ENCODE peak calls at places on chromosomes 3 and 15, in six cellular contexts. I, G, O, Q, F and T are unnamed samples.
A peak's percentile ranks its signal among the peaks of the same experiment; 100 is the strongest.

GRCh38 chr3:127721536-127721935 is 48.8 kb downstream of the ABTB1 start:
- DNase-seq in O (no peak), F (no peak), Q (no peak), G (no peak), I (no peak), T (no peak)

GRCh38 chr15:69444686-69445085 is 7.9 kb upstream of the RPLP1 start:
- DNase-seq in Q (no peak), F (no peak), I (no peak), O (no peak), G (no peak), T (no peak)

GRCh38 chr3:51944541-51945021 is 2.4 kb downstream of the PARP3 start:
- DNase-seq in F (no peak), O (no peak), I (no peak), G (no peak), Q (no peak), T (no peak)

GRCh38 chr3:64138656-64139375 is 86.5 kb downstream of the PRICKLE2 start:
- DNase-seq in Q (no peak), I (no peak), F (no peak), O (no peak), G (no peak), T (no peak)

GRCh38 chr15:90291679-90292356 is 26.3 kb downstream of the NGRN start:
- DNase-seq in O (no peak), G (peak; percentile 36), Q (no peak), F (peak; percentile 82), I (peak; percentile 64), T (no peak)

GRCh38 chr3:49341996-49342395 is 2.1 kb upstream of the USP4 start:
- DNase-seq in F (no peak), I (no peak), O (no peak), Q (no peak), G (no peak), T (no peak)

GRCh38 chr15:50146661-50147060 is 27.6 kb upstream of the ATP8B4 start:
- DNase-seq in O (no peak), Q (no peak), I (no peak), F (no peak), G (no peak), T (no peak)

GRCh38 chr15:66760968-66761722 is 59.1 kb downstream of the SMAD6 start:
- DNase-seq in I (no peak), F (no peak), Q (no peak), G (peak; percentile 26), O (no peak), T (no peak)

GRCh38 chr15:73686781-73687256 is 2.6 kb downstream of the CD276 start:
- DNase-seq in G (peak; percentile 98), O (no peak), I (no peak), F (no peak), Q (no peak), T (no peak)

GRCh38 chr15:35439291-35439690 is 106.7 kb downstream of the DPH6 start:
- DNase-seq in O (no peak), G (peak; percentile 72), Q (no peak), I (no peak), F (no peak), T (no peak)

GRCh38 chr3:36372534-36372935 is 7.8 kb upstream of the STAC start:
- DNase-seq in O (no peak), F (no peak), Q (no peak), G (peak; percentile 53), I (no peak), T (no peak)

GRCh38 chr3:38601971-38602550 is 47.4 kb downstream of the SCN5A start:
- DNase-seq in O (peak; percentile 30), F (no peak), Q (no peak), G (no peak), I (no peak), T (no peak)

GRCh38 chr3:170751083-170751893 is 118.7 kb downstream of the RPL22L1 start:
- DNase-seq in O (no peak), F (peak; percentile 64), G (peak; percentile 90), I (peak; percentile 57), Q (peak; percentile 53), T (no peak)

GRCh38 chr15:74917676-74918075 is 11.0 kb upstream of the FAM219B start:
- DNase-seq in Q (no peak), O (no peak), G (no peak), I (no peak), F (no peak), T (no peak)

GRCh38 chr3:129015388-129016105 is 14.4 kb downstream of the EFCC1 start:
- DNase-seq in F (no peak), G (peak; percentile 30), O (no peak), Q (peak; percentile 45), I (no peak), T (no peak)
- H3K27ac ChIP-seq in F (peak overlapping the region; percentile 26), G (no peak overlapping the region), O (no peak overlapping the region), Q (peak overlapping the region; percentile 63), I (no peak overlapping the region), T (peak overlapping the region; percentile 75)

GRCh38 chr3:57944313-57944580 is 64.0 kb upstream of the FLNB start:
- DNase-seq in O (no peak), F (no peak), I (no peak), Q (no peak), G (no peak), T (no peak)
- H3K27ac ChIP-seq in O (no peak overlapping the region), F (no peak overlapping the region), I (no peak overlapping the region), Q (no peak overlapping the region), G (no peak overlapping the region), T (no peak overlapping the region)

GRCh38 chr3:119747355-119747754 is 34.5 kb upstream of the NR1I2 start:
- DNase-seq in Q (no peak), G (no peak), I (no peak), F (no peak), O (no peak), T (no peak)
- H3K27ac ChIP-seq in Q (no peak overlapping the region), G (no peak overlapping the region), I (no peak overlapping the region), F (no peak overlapping the region), O (no peak overlapping the region), T (no peak overlapping the region)

GRCh38 chr15:62756995-62757360 is 285.6 kb upstream of the TPM1 start:
- DNase-seq in I (no peak), F (no peak), O (no peak), Q (no peak), G (no peak), T (no peak)

GRCh38 chr15:62758126-62758951 is 284.2 kb upstream of the TPM1 start:
- DNase-seq in F (peak; percentile 50), I (peak; percentile 57), Q (peak; percentile 46), G (peak; percentile 96), O (peak; percentile 72), T (no peak)

GRCh38 chr15:62758952-62759349 is 283.6 kb upstream of the TPM1 start:
- DNase-seq in G (peak; percentile 44), I (peak; percentile 36), Q (no peak), O (no peak), F (peak; percentile 30), T (no peak)

GRCh38 chr15:62757535-62757934 is 285.0 kb upstream of the TPM1 start:
- DNase-seq in Q (no peak), I (no peak), F (no peak), G (no peak), O (no peak), T (no peak)

DNA sequence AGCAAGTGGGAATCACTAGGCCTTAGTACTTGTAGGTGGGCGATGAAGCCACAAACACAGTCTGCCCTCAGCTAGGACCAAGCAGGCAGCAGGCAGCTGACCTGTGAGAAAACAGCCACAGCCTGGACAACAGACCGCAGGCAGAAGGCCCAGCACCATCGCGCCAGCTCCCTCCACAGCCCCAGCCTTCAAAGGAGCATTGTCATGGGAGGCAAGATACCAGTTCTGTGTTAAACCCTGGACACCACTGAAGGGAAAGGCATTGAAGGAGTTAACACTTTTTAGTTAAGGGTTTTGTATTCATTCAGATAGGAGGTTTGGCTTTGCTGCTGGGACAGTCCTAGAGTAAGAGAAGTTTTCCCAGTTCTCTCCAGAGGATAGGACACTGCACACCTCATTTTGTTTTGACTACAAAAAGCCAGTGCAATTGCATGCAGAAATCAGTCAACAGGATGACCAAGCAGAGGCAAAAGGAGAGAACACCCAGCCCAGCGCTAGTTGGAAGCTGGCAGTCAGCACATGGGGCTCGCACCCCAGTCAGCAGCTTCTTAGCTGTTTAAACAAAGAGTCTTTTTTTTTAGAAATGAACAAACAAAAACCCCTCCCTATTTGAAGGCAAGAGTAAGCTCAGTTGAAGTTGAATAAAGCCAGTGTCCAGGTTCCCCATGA is 286.1 kb upstream of the TPM1 start:
- DNase-seq in Q (no peak), F (peak; percentile 24), O (no peak), I (no peak), G (no peak), T (no peak)
- H3K27ac ChIP-seq in Q (no peak overlapping the region), F (peak overlapping the region; percentile 41), O (no peak overlapping the region), I (no peak overlapping the region), G (no peak overlapping the region), T (no peak overlapping the region)

DNA sequence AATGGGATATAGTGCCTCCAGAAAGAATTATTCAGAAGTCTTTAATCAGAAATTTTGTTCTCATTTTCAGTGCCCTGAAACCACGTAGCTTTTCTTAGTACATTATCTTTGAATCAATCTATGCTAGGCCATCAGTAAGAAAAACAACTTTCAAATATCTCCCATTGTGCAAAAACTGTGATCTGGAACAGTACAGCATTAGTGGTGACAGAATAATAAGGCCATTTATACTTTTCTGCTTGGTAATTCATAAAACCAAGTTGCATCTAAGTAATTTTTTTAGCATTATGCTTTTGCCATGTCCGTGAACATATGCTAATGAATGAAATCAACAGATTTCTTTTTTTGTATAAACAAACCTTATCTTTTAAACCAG is 35.4 kb upstream of the ZNF385D start:
- DNase-seq in O (no peak), F (no peak), I (no peak), Q (no peak), G (no peak), T (no peak)
- H3K27ac ChIP-seq in O (no peak overlapping the region), F (no peak overlapping the region), I (no peak overlapping the region), Q (no peak overlapping the region), G (no peak overlapping the region), T (no peak overlapping the region)

DNA sequence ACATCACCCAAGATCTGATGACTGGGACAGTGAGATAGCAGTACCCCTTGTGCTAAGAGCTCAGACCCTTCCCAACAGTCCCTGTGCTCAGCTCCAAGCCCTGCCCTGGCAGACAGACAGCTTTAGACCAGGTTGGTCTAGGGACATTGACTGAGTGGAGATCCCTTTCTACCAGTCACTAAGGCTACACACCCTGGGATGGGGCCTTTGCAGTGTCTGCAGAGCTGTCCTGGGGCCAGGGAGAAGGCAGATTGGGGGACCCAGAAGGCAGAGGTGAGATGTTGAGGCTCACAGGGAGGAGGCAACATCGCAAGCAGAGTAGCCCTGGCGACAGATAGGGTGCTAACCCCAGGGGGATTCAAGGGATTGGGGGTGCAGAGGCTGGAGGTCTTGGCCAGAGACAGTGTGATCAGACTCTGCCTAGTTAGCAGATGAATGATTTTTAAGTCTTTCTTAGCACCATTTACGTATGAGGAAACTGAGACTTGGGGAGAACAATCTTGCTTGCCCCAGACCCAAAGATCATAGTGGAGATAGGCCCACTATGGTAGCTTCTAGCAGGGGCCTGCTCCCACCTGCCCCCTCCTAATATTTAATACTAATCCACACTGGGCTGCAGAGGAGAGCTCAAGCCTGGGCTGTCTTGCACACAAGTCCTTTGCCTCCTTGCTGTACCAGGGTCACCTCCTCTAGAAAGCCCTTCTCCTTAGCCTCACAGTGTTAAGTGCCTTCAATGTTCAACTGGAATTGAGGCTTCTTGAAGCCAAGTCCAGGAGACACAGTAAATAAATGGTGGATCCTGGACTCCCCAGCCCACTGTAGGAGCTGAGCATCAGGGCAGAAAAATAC is 32.6 kb downstream of the HMCES start:
- DNase-seq in G (no peak), Q (no peak), F (no peak), I (no peak), O (no peak), T (no peak)
- H3K27ac ChIP-seq in G (no peak overlapping the region), Q (no peak overlapping the region), F (no peak overlapping the region), I (no peak overlapping the region), O (no peak overlapping the region), T (peak overlapping the region; percentile 22)